ENCODE peak calls at places on chromosomes 1 and 21, in five cellular contexts. Y, P, F, G and V are unnamed samples.

GRCh38 chr21:16605588-16605987 is 875.8 kb downstream of the USP25 start:
- DNase-seq in Y (no peak), G (no peak), F (no peak), P (peak; percentile 62), V (no peak)

GRCh38 chr1:109910963-109911798 is 532 bp downstream of the CSF1 start:
- DNase-seq in Y (no peak), G (no peak), P (no peak), F (no peak), V (peak; percentile 53)

GRCh38 chr1:158706096-158706495 is 5.6 kb upstream of the OR6K2 start:
- DNase-seq in P (peak; percentile 23), F (no peak), Y (no peak), G (no peak), V (no peak)

GRCh38 chr1:21175324-21175669 is 1.4 kb downstream of the EIF4G3 start:
- DNase-seq in P (peak; percentile 49), F (no peak), Y (no peak), G (peak; percentile 8), V (no peak)

GRCh38 chr1:67898033-67898726 is 64.9 kb upstream of the GNG12 start:
- DNase-seq in F (no peak), P (no peak), G (no peak), Y (no peak), V (no peak)

GRCh38 chr1:150110066-150110465 is 39.6 kb upstream of the PLEKHO1 start:
- DNase-seq in F (no peak), G (no peak), Y (no peak), P (no peak), V (no peak)

GRCh38 chr1:178271471-178271870 is 177.6 kb downstream of the RASAL2 start:
- DNase-seq in P (no peak), Y (no peak), G (no peak), F (no peak), V (no peak)

GRCh38 chr1:226826479-226827245 is 43.8 kb upstream of the PSEN2 start:
- DNase-seq in F (no peak), P (no peak), G (no peak), Y (no peak), V (no peak)